ENCODE peak calls at places on chromosomes 5 and 9, in six cellular contexts. One of them, this sample, is unnamed.
A peak's percentile ranks its signal among the peaks of the same experiment; 100 is the strongest.

GRCh38 chr9:109816490-109816889 is 36.5 kb downstream of the PALM2AKAP2 start:
- DNase-seq in neural crest cell: no peak
- DNase-seq in HFFc6: peak; percentile 98
- DNase-seq in COR-L47: no peak
- DNase-seq in stimulated activated CD8-positive, alpha-beta memory T cell treated with anti-CD3 and anti-CD28 coated beads, Interleukin-12 subunit alpha, Interleukin-12 subunit beta, amount 100 ng/mL, for 1 hour: no peak
- DNase-seq in iris pigment epithelial cell: peak; percentile 99
- DNase-seq in this sample: no peak

GRCh38 chr5:55920784-55921183 is 69.6 kb downstream of the IL31RA start:
- DNase-seq in neural crest cell: no peak
- DNase-seq in stimulated activated CD8-positive, alpha-beta memory T cell treated with anti-CD3 and anti-CD28 coated beads, Interleukin-12 subunit alpha, Interleukin-12 subunit beta, amount 100 ng/mL, for 1 hour: no peak
- DNase-seq in iris pigment epithelial cell: no peak
- DNase-seq in HFFc6: peak; percentile 13
- DNase-seq in COR-L47: no peak
- DNase-seq in this sample: no peak

GRCh38 chr5:2737273-2738155 is 14.0 kb downstream of the IRX2 start:
- DNase-seq in neural crest cell: no peak
- DNase-seq in COR-L47: no peak
- DNase-seq in stimulated activated CD8-positive, alpha-beta memory T cell treated with anti-CD3 and anti-CD28 coated beads, Interleukin-12 subunit alpha, Interleukin-12 subunit beta, amount 100 ng/mL, for 1 hour: no peak
- DNase-seq in HFFc6: no peak
- DNase-seq in iris pigment epithelial cell: no peak
- DNase-seq in this sample: no peak

GRCh38 chr9:5566054-5566618 is 55.8 kb downstream of the PDCD1LG2 start:
- DNase-seq in HFFc6: no peak
- DNase-seq in neural crest cell: no peak
- DNase-seq in COR-L47: no peak
- DNase-seq in stimulated activated CD8-positive, alpha-beta memory T cell treated with anti-CD3 and anti-CD28 coated beads, Interleukin-12 subunit alpha, Interleukin-12 subunit beta, amount 100 ng/mL, for 1 hour: no peak
- DNase-seq in iris pigment epithelial cell: no peak
- DNase-seq in this sample: no peak

GRCh38 chr5:27275353-27275752 is 237.0 kb upstream of the CDH9 start:
- DNase-seq in stimulated activated CD8-positive, alpha-beta memory T cell treated with anti-CD3 and anti-CD28 coated beads, Interleukin-12 subunit alpha, Interleukin-12 subunit beta, amount 100 ng/mL, for 1 hour: no peak
- DNase-seq in iris pigment epithelial cell: no peak
- DNase-seq in HFFc6: no peak
- DNase-seq in neural crest cell: no peak
- DNase-seq in COR-L47: no peak
- DNase-seq in this sample: no peak

GRCh38 chr5:9626955-9627354 is 3.2 kb downstream of the TAS2R1 start:
- DNase-seq in stimulated activated CD8-positive, alpha-beta memory T cell treated with anti-CD3 and anti-CD28 coated beads, Interleukin-12 subunit alpha, Interleukin-12 subunit beta, amount 100 ng/mL, for 1 hour: no peak
- DNase-seq in COR-L47: no peak
- DNase-seq in HFFc6: no peak
- DNase-seq in iris pigment epithelial cell: no peak
- DNase-seq in neural crest cell: no peak
- DNase-seq in this sample: no peak

GRCh38 chr5:159003045-159004030 is 96.4 kb downstream of the EBF1 start:
- DNase-seq in COR-L47: no peak
- DNase-seq in iris pigment epithelial cell: peak; percentile 62
- DNase-seq in HFFc6: no peak
- DNase-seq in neural crest cell: no peak
- DNase-seq in stimulated activated CD8-positive, alpha-beta memory T cell treated with anti-CD3 and anti-CD28 coated beads, Interleukin-12 subunit alpha, Interleukin-12 subunit beta, amount 100 ng/mL, for 1 hour: no peak
- DNase-seq in this sample: no peak

GRCh38 chr5:134567651-134568338 is 42.3 kb downstream of the JADE2 start:
- DNase-seq in neural crest cell: no peak
- DNase-seq in HFFc6: peak; percentile 58
- DNase-seq in iris pigment epithelial cell: peak; percentile 74
- DNase-seq in stimulated activated CD8-positive, alpha-beta memory T cell treated with anti-CD3 and anti-CD28 coated beads, Interleukin-12 subunit alpha, Interleukin-12 subunit beta, amount 100 ng/mL, for 1 hour: no peak
- DNase-seq in COR-L47: no peak
- DNase-seq in this sample: no peak

GRCh38 chr9:129289883-129290282 is 111.8 kb upstream of the IER5L start:
- DNase-seq in neural crest cell: no peak
- DNase-seq in stimulated activated CD8-positive, alpha-beta memory T cell treated with anti-CD3 and anti-CD28 coated beads, Interleukin-12 subunit alpha, Interleukin-12 subunit beta, amount 100 ng/mL, for 1 hour: no peak
- DNase-seq in iris pigment epithelial cell: no peak
- DNase-seq in HFFc6: no peak
- DNase-seq in COR-L47: no peak
- DNase-seq in this sample: no peak

GRCh38 chr5:132905938-132906337 is 32.5 kb downstream of the LEAP2 start:
- DNase-seq in HFFc6: no peak
- DNase-seq in COR-L47: peak; percentile 19
- DNase-seq in neural crest cell: no peak
- DNase-seq in iris pigment epithelial cell: peak; percentile 78
- DNase-seq in stimulated activated CD8-positive, alpha-beta memory T cell treated with anti-CD3 and anti-CD28 coated beads, Interleukin-12 subunit alpha, Interleukin-12 subunit beta, amount 100 ng/mL, for 1 hour: no peak
- DNase-seq in this sample: no peak

GRCh38 chr9:124553738-124554137 is 46.5 kb upstream of the NR5A1 start:
- DNase-seq in HFFc6: peak; percentile 83
- DNase-seq in neural crest cell: no peak
- DNase-seq in iris pigment epithelial cell: peak; percentile 91
- DNase-seq in stimulated activated CD8-positive, alpha-beta memory T cell treated with anti-CD3 and anti-CD28 coated beads, Interleukin-12 subunit alpha, Interleukin-12 subunit beta, amount 100 ng/mL, for 1 hour: no peak
- DNase-seq in COR-L47: no peak
- DNase-seq in this sample: no peak

GRCh38 chr5:141825836-141826560 is 52.2 kb downstream of the PCDH1 start:
- DNase-seq in neural crest cell: no peak
- DNase-seq in stimulated activated CD8-positive, alpha-beta memory T cell treated with anti-CD3 and anti-CD28 coated beads, Interleukin-12 subunit alpha, Interleukin-12 subunit beta, amount 100 ng/mL, for 1 hour: no peak
- DNase-seq in iris pigment epithelial cell: no peak
- DNase-seq in HFFc6: no peak
- DNase-seq in COR-L47: no peak
- DNase-seq in this sample: no peak